ENCODE peak calls at places on chromosomes 12 and 14, in six cellular contexts. N, F, E, C, Y and J are unnamed samples.

GRCh38 chr12:49767333-49767732 is 26.0 kb downstream of the TMBIM6 start:
- DNase-seq in N (no peak), F (no peak), E (no peak), C (no peak), Y (no peak), J (no peak)

GRCh38 chr12:56682323-56682722 is 5.8 kb downstream of the PTGES3 start:
- DNase-seq in N (no peak), F (no peak), E (no peak), C (no peak), Y (no peak), J (no peak)

GRCh38 chr12:121579190-121579791 is 1.5 kb downstream of the KDM2B start:
- DNase-seq in N (peak), F (no peak), E (peak), C (peak), Y (no peak), J (no peak)

GRCh38 chr12:40107803-40108620 is 2.1 kb upstream of the SLC2A13 start:
- DNase-seq in N (no peak), F (no peak), E (no peak), C (no peak), Y (no peak), J (no peak)

GRCh38 chr12:6452908-6453630 is 1.2 kb downstream of the TAPBPL start:
- DNase-seq in N (no peak), F (no peak), E (peak), C (no peak), Y (no peak), J (no peak)

GRCh38 chr12:57475271-57476161 is 4.2 kb downstream of the ARHGAP9 start:
- DNase-seq in N (no peak), F (no peak), E (no peak), C (no peak), Y (no peak), J (no peak)

GRCh38 chr12:84912191-84913142 is at the start of gene SLC6A15:
- DNase-seq in N (no peak), F (peak), E (no peak), C (no peak), Y (peak), J (peak)

GRCh38 chr14:68734231-68734732 is 58.6 kb downstream of the ZFP36L1 start:
- DNase-seq in N (no peak), F (no peak), E (no peak), C (peak), Y (no peak), J (no peak)

GRCh38 chr14:85415015-85415712 is 114.8 kb upstream of the FLRT2 start:
- DNase-seq in N (no peak), F (peak), E (peak), C (no peak), Y (no peak), J (peak)

GRCh38 chr12:24821691-24822090 is 127.2 kb downstream of the BCAT1 start:
- DNase-seq in N (no peak), F (peak), E (no peak), C (no peak), Y (no peak), J (no peak)

GRCh38 chr12:51225800-51226199 is 7.9 kb upstream of the POU6F1 start:
- DNase-seq in N (no peak), F (no peak), E (no peak), C (no peak), Y (no peak), J (no peak)

GRCh38 chr12:91272456-91273063 is 89.9 kb upstream of the DCN start:
- DNase-seq in N (no peak), F (no peak), E (peak), C (no peak), Y (no peak), J (no peak)

GRCh38 chr14:64500088-64500487 is 3.5 kb downstream of the ZBTB25 start:
- DNase-seq in N (no peak), F (no peak), E (no peak), C (no peak), Y (no peak), J (no peak)

GRCh38 chr12:15527201-15527782 is 205.0 kb downstream of the PTPRO start:
- DNase-seq in N (no peak), F (no peak), E (no peak), C (no peak), Y (no peak), J (peak)

GRCh38 chr14:90903101-90903500 is 86.9 kb upstream of the TTC7B start:
- DNase-seq in N (no peak), F (peak), E (peak), C (peak), Y (no peak), J (peak)

GRCh38 chr14:83355609-83356008 is 1822.0 kb upstream of the SEL1L start:
- DNase-seq in N (no peak), F (no peak), E (no peak), C (no peak), Y (no peak), J (no peak)

GRCh38 chr12:104877107-104877705 is 80.9 kb downstream of the SLC41A2 start:
- DNase-seq in N (no peak), F (peak), E (no peak), C (peak), Y (peak), J (no peak)

GRCh38 chr14:75631453-75631831 is 29.2 kb downstream of the ERG28 start:
- DNase-seq in N (no peak), F (no peak), E (no peak), C (no peak), Y (no peak), J (no peak)

GRCh38 chr12:108666326-108666995 is 32.8 kb upstream of the SELPLG start:
- DNase-seq in N (no peak), F (no peak), E (no peak), C (no peak), Y (no peak), J (no peak)

GRCh38 chr12:19183121-19183838 is 53.7 kb downstream of the PLEKHA5 start:
- DNase-seq in N (no peak), F (no peak), E (no peak), C (no peak), Y (no peak), J (no peak)

GRCh38 chr14:101189962-101190560 is 286.5 kb upstream of the RTL1 start:
- DNase-seq in N (no peak), F (no peak), E (no peak), C (no peak), Y (no peak), J (no peak)

GRCh38 chr12:57552692-57553321 is 3.0 kb downstream of the KIF5A start:
- DNase-seq in N (no peak), F (no peak), E (no peak), C (no peak), Y (no peak), J (no peak)

GRCh38 chr12:107435520-107435919 is 250.1 kb upstream of the PWP1 start:
- DNase-seq in N (no peak), F (no peak), E (no peak), C (no peak), Y (no peak), J (no peak)

GRCh38 chr12:131507881-131508280 is 203.0 kb upstream of the SFSWAP start:
- DNase-seq in N (no peak), F (no peak), E (no peak), C (no peak), Y (no peak), J (no peak)